ENCODE peak calls at places on chromosomes 12 and 14, in four cellular contexts. T, D, V and J are unnamed samples.
A peak's percentile ranks its signal among the peaks of the same experiment; 100 is the strongest.

GRCh38 chr12:53244337-53244736 is 12.3 kb upstream of the RARG start:
- DNase-seq in V (no peak), D (no peak), T (no peak), J (no peak)

GRCh38 chr14:100106260-100106659 is 41.0 kb downstream of the EVL start:
- DNase-seq in T (peak; percentile 34), V (no peak), D (peak; percentile 33), J (no peak)

GRCh38 chr12:62722971-62723680 is 211.8 kb downstream of the PPM1H start:
- DNase-seq in D (no peak), T (no peak), V (no peak), J (peak; percentile 6)

GRCh38 chr14:100827140-100827517 is 1.2 kb downstream of the MEG3 start:
- DNase-seq in D (no peak), T (no peak), V (no peak), J (no peak)

GRCh38 chr14:39491134-39491541 is 58.9 kb upstream of the FBXO33 start:
- DNase-seq in V (peak; percentile 39), D (no peak), T (no peak), J (peak; percentile 84)

GRCh38 chr14:68924392-68925158 is 54.5 kb downstream of the ACTN1 start:
- DNase-seq in T (no peak), V (no peak), D (no peak), J (no peak)

GRCh38 chr12:93602897-93603668 is 30.6 kb downstream of the SOCS2 start:
- DNase-seq in D (no peak), V (no peak), T (no peak), J (no peak)

GRCh38 chr12:131923260-131923659 is 5.8 kb upstream of the PUS1 start:
- DNase-seq in D (no peak), T (no peak), V (no peak), J (no peak)